ENCODE peak calls at places on chromosome 5, in nine cellular contexts. One of them, this sample, is unnamed. For H3K9me3, the result is how much of the 10 kb centered on the place peaks cover.

GRCh38 chr5:97019435-97020117 is 83.7 kb downstream of the LNPEP start:
- DNase-seq in right cardiac atrium: no peak
- DNase-seq in cardiac muscle cell: no peak
- DNase-seq in esophagus squamous epithelium: no peak
- DNase-seq in mucosa of descending colon: no peak
- DNase-seq in T-helper 17 cell: no peak
- DNase-seq in K562: no peak
- DNase-seq in WERI-Rb-1: no peak
- DNase-seq in spleen: no peak
- DNase-seq in this sample: no peak

GRCh38 chr5:44983006-44983405 is 174.3 kb downstream of the MRPS30 start:
- DNase-seq in right cardiac atrium: no peak
- DNase-seq in cardiac muscle cell: no peak
- DNase-seq in esophagus squamous epithelium: no peak
- DNase-seq in mucosa of descending colon: no peak
- DNase-seq in T-helper 17 cell: no peak
- DNase-seq in K562: no peak
- DNase-seq in WERI-Rb-1: no peak
- DNase-seq in spleen: no peak
- DNase-seq in this sample: no peak

GRCh38 chr5:136191304-136192014 is 1.5 kb downstream of the SMIM32 start:
- DNase-seq in right cardiac atrium: no peak
- DNase-seq in cardiac muscle cell: peak
- DNase-seq in esophagus squamous epithelium: no peak
- DNase-seq in mucosa of descending colon: peak
- DNase-seq in T-helper 17 cell: no peak
- DNase-seq in K562: no peak
- DNase-seq in WERI-Rb-1: peak
- DNase-seq in spleen: peak
- DNase-seq in this sample: peak

GRCh38 chr5:34510002-34510401 is 146.1 kb upstream of the RAI14 start:
- DNase-seq in right cardiac atrium: no peak
- DNase-seq in cardiac muscle cell: no peak
- DNase-seq in esophagus squamous epithelium: no peak
- DNase-seq in mucosa of descending colon: no peak
- DNase-seq in T-helper 17 cell: no peak
- DNase-seq in K562: no peak
- DNase-seq in WERI-Rb-1: no peak
- DNase-seq in spleen: no peak
- DNase-seq in this sample: no peak

GRCh38 chr5:123881791-123882244 is 369.8 kb downstream of the CSNK1G3 start:
- DNase-seq in right cardiac atrium: no peak
- DNase-seq in cardiac muscle cell: peak
- DNase-seq in esophagus squamous epithelium: no peak
- DNase-seq in mucosa of descending colon: no peak
- DNase-seq in T-helper 17 cell: no peak
- DNase-seq in K562: no peak
- DNase-seq in WERI-Rb-1: no peak
- DNase-seq in spleen: no peak
- DNase-seq in this sample: no peak

GRCh38 chr5:77935516-77936364 is 159.6 kb upstream of the TBCA start:
- DNase-seq in right cardiac atrium: no peak
- DNase-seq in cardiac muscle cell: peak
- DNase-seq in esophagus squamous epithelium: no peak
- DNase-seq in mucosa of descending colon: no peak
- DNase-seq in T-helper 17 cell: no peak
- DNase-seq in K562: no peak
- DNase-seq in WERI-Rb-1: no peak
- DNase-seq in spleen: no peak
- DNase-seq in this sample: no peak

GRCh38 chr5:91332267-91333044 is 50.7 kb downstream of the ARRDC3 start:
- DNase-seq in right cardiac atrium: no peak
- DNase-seq in cardiac muscle cell: peak
- DNase-seq in esophagus squamous epithelium: no peak
- DNase-seq in mucosa of descending colon: no peak
- DNase-seq in T-helper 17 cell: no peak
- DNase-seq in K562: peak
- DNase-seq in WERI-Rb-1: no peak
- DNase-seq in spleen: no peak
- DNase-seq in this sample: no peak

GRCh38 chr5:103391659-103392058 is 133.1 kb downstream of the MACIR start:
- DNase-seq in right cardiac atrium: no peak
- DNase-seq in cardiac muscle cell: no peak
- DNase-seq in esophagus squamous epithelium: no peak
- DNase-seq in mucosa of descending colon: no peak
- DNase-seq in T-helper 17 cell: no peak
- DNase-seq in K562: no peak
- DNase-seq in WERI-Rb-1: no peak
- DNase-seq in spleen: no peak
- DNase-seq in this sample: no peak

GRCh38 chr5:138927979-138928378 is 52.8 kb upstream of the LRRTM2 start:
- DNase-seq in right cardiac atrium: peak
- DNase-seq in cardiac muscle cell: peak
- DNase-seq in esophagus squamous epithelium: no peak
- DNase-seq in mucosa of descending colon: peak
- DNase-seq in T-helper 17 cell: no peak
- DNase-seq in K562: no peak
- DNase-seq in WERI-Rb-1: no peak
- DNase-seq in spleen: peak
- DNase-seq in this sample: peak

GRCh38 chr5:35470866-35471265 is 146.8 kb upstream of the SPEF2 start:
- DNase-seq in right cardiac atrium: no peak
- DNase-seq in cardiac muscle cell: peak
- DNase-seq in esophagus squamous epithelium: no peak
- DNase-seq in mucosa of descending colon: no peak
- DNase-seq in T-helper 17 cell: no peak
- DNase-seq in K562: no peak
- DNase-seq in WERI-Rb-1: no peak
- DNase-seq in spleen: no peak
- DNase-seq in this sample: no peak

GRCh38 chr5:957730-958485 is 50.7 kb upstream of the NKD2 start:
- DNase-seq in right cardiac atrium: no peak
- DNase-seq in cardiac muscle cell: peak
- DNase-seq in esophagus squamous epithelium: no peak
- DNase-seq in mucosa of descending colon: peak
- DNase-seq in T-helper 17 cell: no peak
- DNase-seq in K562: no peak
- DNase-seq in WERI-Rb-1: no peak
- DNase-seq in spleen: no peak
- DNase-seq in this sample: no peak

GRCh38 chr5:40688127-40688756 is 8.5 kb downstream of the PTGER4 start:
- DNase-seq in right cardiac atrium: peak
- DNase-seq in cardiac muscle cell: peak
- DNase-seq in esophagus squamous epithelium: peak
- DNase-seq in mucosa of descending colon: peak
- DNase-seq in T-helper 17 cell: peak
- DNase-seq in K562: peak
- DNase-seq in WERI-Rb-1: peak
- DNase-seq in spleen: peak
- DNase-seq in this sample: peak

GRCh38 chr5:53557386-53557785 is 3.1 kb upstream of the NDUFS4 start:
- DNase-seq in right cardiac atrium: no peak
- DNase-seq in cardiac muscle cell: no peak
- DNase-seq in esophagus squamous epithelium: no peak
- DNase-seq in mucosa of descending colon: no peak
- DNase-seq in T-helper 17 cell: no peak
- DNase-seq in K562: no peak
- DNase-seq in WERI-Rb-1: no peak
- DNase-seq in spleen: no peak
- DNase-seq in this sample: no peak

GRCh38 chr5:175728885-175729828 is 71.3 kb downstream of the HRH2 start:
- DNase-seq in right cardiac atrium: no peak
- DNase-seq in cardiac muscle cell: peak
- DNase-seq in esophagus squamous epithelium: no peak
- DNase-seq in mucosa of descending colon: no peak
- DNase-seq in T-helper 17 cell: no peak
- DNase-seq in K562: peak
- DNase-seq in WERI-Rb-1: peak
- DNase-seq in spleen: no peak
- DNase-seq in this sample: no peak

GRCh38 chr5:122871669-122872068 is 26.3 kb downstream of the SNX24 start:
- DNase-seq in right cardiac atrium: no peak
- DNase-seq in cardiac muscle cell: no peak
- DNase-seq in esophagus squamous epithelium: no peak
- DNase-seq in mucosa of descending colon: no peak
- DNase-seq in T-helper 17 cell: no peak
- DNase-seq in K562: no peak
- DNase-seq in WERI-Rb-1: no peak
- DNase-seq in spleen: no peak
- DNase-seq in this sample: no peak

GRCh38 chr5:62457071-62457470 is 44.5 kb downstream of the IPO11 start:
- DNase-seq in right cardiac atrium: no peak
- DNase-seq in cardiac muscle cell: no peak
- DNase-seq in esophagus squamous epithelium: no peak
- DNase-seq in mucosa of descending colon: no peak
- DNase-seq in T-helper 17 cell: no peak
- DNase-seq in K562: no peak
- DNase-seq in WERI-Rb-1: no peak
- DNase-seq in spleen: no peak
- DNase-seq in this sample: no peak

GRCh38 chr5:34790087-34790486 is 48.9 kb upstream of the TTC23L start:
- DNase-seq in right cardiac atrium: no peak
- DNase-seq in cardiac muscle cell: peak
- DNase-seq in esophagus squamous epithelium: no peak
- DNase-seq in mucosa of descending colon: no peak
- DNase-seq in T-helper 17 cell: no peak
- DNase-seq in K562: no peak
- DNase-seq in WERI-Rb-1: no peak
- DNase-seq in spleen: no peak
- DNase-seq in this sample: no peak

GRCh38 chr5:176739461-176740051 is 70.8 kb upstream of the UNC5A start:
- DNase-seq in right cardiac atrium: no peak
- DNase-seq in cardiac muscle cell: no peak
- DNase-seq in esophagus squamous epithelium: no peak
- DNase-seq in mucosa of descending colon: no peak
- DNase-seq in T-helper 17 cell: no peak
- DNase-seq in K562: no peak
- DNase-seq in WERI-Rb-1: no peak
- DNase-seq in spleen: peak
- DNase-seq in this sample: no peak

DNA sequence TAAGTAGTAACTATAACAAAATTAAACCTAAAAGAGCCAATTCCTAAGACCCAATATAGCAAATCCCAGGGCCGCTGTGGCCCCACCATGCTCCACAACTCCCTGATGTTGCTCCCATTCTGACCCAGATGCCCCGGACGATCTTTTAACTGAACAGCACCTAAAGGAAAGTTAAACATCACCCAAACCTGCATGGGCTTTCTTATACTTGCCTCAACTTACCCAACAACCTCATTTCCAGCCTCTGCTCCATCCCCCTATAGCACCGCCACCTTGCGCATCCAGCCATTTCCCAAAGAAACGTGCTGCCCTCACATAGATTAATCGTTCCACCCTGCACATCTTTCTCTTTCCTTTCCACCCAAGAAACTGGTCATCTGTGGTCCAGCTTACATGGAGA is 54.6 kb downstream of the ZNF354C start:
- DNase-seq in right cardiac atrium: no peak
- DNase-seq in cardiac muscle cell: no peak
- DNase-seq in esophagus squamous epithelium: no peak
- DNase-seq in mucosa of descending colon: no peak
- DNase-seq in T-helper 17 cell: no peak
- DNase-seq in K562: no peak
- DNase-seq in WERI-Rb-1: no peak
- DNase-seq in spleen: peak
- DNase-seq in this sample: no peak
- H3K9me3 ChIP-seq in right cardiac atrium: under half
- H3K9me3 ChIP-seq in cardiac muscle cell: under half
- H3K9me3 ChIP-seq in esophagus squamous epithelium: half or more
- H3K9me3 ChIP-seq in mucosa of descending colon: under half
- H3K9me3 ChIP-seq in T-helper 17 cell: under half
- H3K9me3 ChIP-seq in K562: under half
- H3K9me3 ChIP-seq in WERI-Rb-1: under half
- H3K9me3 ChIP-seq in spleen: half or more
- H3K9me3 ChIP-seq in this sample: under half

GRCh38 chr5:180844432-180844831 is 16.6 kb downstream of the ZFP62 start:
- DNase-seq in right cardiac atrium: no peak
- DNase-seq in cardiac muscle cell: no peak
- DNase-seq in esophagus squamous epithelium: no peak
- DNase-seq in mucosa of descending colon: no peak
- DNase-seq in T-helper 17 cell: no peak
- DNase-seq in K562: no peak
- DNase-seq in WERI-Rb-1: no peak
- DNase-seq in spleen: no peak
- DNase-seq in this sample: no peak
- H3K9me3 ChIP-seq in right cardiac atrium: under half
- H3K9me3 ChIP-seq in cardiac muscle cell: under half
- H3K9me3 ChIP-seq in esophagus squamous epithelium: under half
- H3K9me3 ChIP-seq in mucosa of descending colon: under half
- H3K9me3 ChIP-seq in T-helper 17 cell: under half
- H3K9me3 ChIP-seq in K562: under half
- H3K9me3 ChIP-seq in WERI-Rb-1: under half
- H3K9me3 ChIP-seq in spleen: under half
- H3K9me3 ChIP-seq in this sample: under half

DNA sequence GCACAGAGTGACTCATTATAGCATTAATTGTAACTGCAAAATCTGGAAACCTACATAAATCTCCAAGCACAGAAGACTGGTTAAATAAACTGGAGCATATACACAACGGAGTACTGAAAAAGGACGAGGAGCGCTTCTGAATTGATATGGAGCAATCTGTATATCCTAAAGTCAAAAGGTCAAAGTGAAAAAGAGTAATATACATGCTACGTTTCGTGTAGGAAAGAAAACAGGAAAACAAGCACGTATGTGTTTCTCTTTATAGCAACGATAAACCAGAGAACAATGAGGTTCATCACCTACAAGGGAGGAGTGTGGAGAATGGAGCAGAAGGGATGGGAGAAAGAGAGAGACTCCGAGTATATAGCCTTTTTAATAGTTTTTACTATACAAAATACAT is 8.0 kb downstream of the ZFP62 start:
- DNase-seq in right cardiac atrium: no peak
- DNase-seq in cardiac muscle cell: no peak
- DNase-seq in esophagus squamous epithelium: no peak
- DNase-seq in mucosa of descending colon: no peak
- DNase-seq in T-helper 17 cell: no peak
- DNase-seq in K562: no peak
- DNase-seq in WERI-Rb-1: no peak
- DNase-seq in spleen: no peak
- DNase-seq in this sample: no peak
- H3K9me3 ChIP-seq in right cardiac atrium: under half
- H3K9me3 ChIP-seq in cardiac muscle cell: under half
- H3K9me3 ChIP-seq in esophagus squamous epithelium: under half
- H3K9me3 ChIP-seq in mucosa of descending colon: under half
- H3K9me3 ChIP-seq in T-helper 17 cell: under half
- H3K9me3 ChIP-seq in K562: under half
- H3K9me3 ChIP-seq in WERI-Rb-1: under half
- H3K9me3 ChIP-seq in spleen: under half
- H3K9me3 ChIP-seq in this sample: under half

DNA sequence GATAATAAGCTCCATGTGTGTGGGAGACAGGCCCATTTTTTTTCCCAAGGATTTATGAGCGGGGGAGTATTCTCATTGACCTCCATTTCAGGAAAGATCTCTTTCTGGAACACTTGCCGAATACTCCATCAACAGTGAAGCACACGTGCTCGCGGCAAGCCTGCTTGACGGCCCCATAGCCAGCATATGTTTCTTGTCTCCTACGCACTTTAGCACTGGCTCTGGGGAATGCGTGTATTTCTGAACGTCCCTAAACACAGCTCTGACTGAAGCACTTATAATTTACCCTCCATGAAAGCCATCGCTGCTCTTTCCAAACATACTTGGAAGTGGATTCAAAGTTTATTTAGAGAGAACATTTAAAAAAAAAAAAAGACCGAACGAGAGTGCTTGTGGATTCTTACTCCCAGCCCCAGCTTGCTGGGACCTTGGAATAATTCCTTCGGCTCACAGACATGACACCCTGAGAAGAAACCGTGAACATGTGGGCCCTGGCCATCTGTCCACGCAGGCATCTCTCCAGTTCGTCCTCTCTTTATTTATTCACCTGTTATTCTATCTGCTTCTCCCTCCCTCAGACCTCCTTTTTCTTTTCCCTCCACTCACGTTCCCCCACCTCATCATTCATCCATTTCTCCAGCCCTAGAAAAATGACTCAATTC is 93.6 kb upstream of the PHYKPL start:
- DNase-seq in right cardiac atrium: peak
- DNase-seq in cardiac muscle cell: peak
- DNase-seq in esophagus squamous epithelium: no peak
- DNase-seq in mucosa of descending colon: no peak
- DNase-seq in T-helper 17 cell: no peak
- DNase-seq in K562: no peak
- DNase-seq in WERI-Rb-1: peak
- DNase-seq in spleen: peak
- DNase-seq in this sample: no peak
- H3K9me3 ChIP-seq in right cardiac atrium: under half
- H3K9me3 ChIP-seq in cardiac muscle cell: under half
- H3K9me3 ChIP-seq in esophagus squamous epithelium: under half
- H3K9me3 ChIP-seq in mucosa of descending colon: under half
- H3K9me3 ChIP-seq in T-helper 17 cell: under half
- H3K9me3 ChIP-seq in K562: under half
- H3K9me3 ChIP-seq in WERI-Rb-1: under half
- H3K9me3 ChIP-seq in spleen: under half
- H3K9me3 ChIP-seq in this sample: under half

This sample was measured in transverse colon.